ENCODE peak calls at places on chromosome 5, in eight cellular contexts. E is Right ventricle myocardium superior, J is breast epithelium, D is A549, Y is SJSA1, I is posterior vena cava, O is GM23248, Q is foreskin melanocyte. H is an unnamed sample.

GRCh38 chr5:146816775-146817387 is 61.7 kb downstream of the PPP2R2B start:
- DNase-seq in O (no peak), J (no peak), I (no peak), D (no peak), Y (no peak), E (no peak), Q (no peak), H (no peak)

GRCh38 chr5:179923422-179923821 is 15.7 kb upstream of the TBC1D9B start:
- DNase-seq in E (no peak), Q (no peak), J (no peak), Y (no peak), O (no peak), I (peak), D (no peak), H (no peak)

GRCh38 chr5:63963080-63963735 is 963 bp upstream of the HTR1A start:
- DNase-seq in I (no peak), O (peak), Y (peak), Q (peak), D (peak), J (no peak), E (no peak), H (no peak)

GRCh38 chr5:122933926-122934325 is 88.5 kb downstream of the SNX24 start:
- DNase-seq in Q (no peak), D (no peak), I (no peak), O (no peak), E (no peak), Y (peak), J (no peak), H (no peak)

GRCh38 chr5:169629847-169630548 is 7.1 kb upstream of the DOCK2 start:
- DNase-seq in I (no peak), D (peak), Q (no peak), Y (peak), E (no peak), J (no peak), O (peak), H (no peak)

GRCh38 chr5:78698218-78698751 is 49.7 kb upstream of the LHFPL2 start:
- DNase-seq in Q (peak), E (peak), J (no peak), O (peak), D (no peak), Y (no peak), I (no peak), H (peak)

GRCh38 chr5:83031391-83031790 is 45.8 kb downstream of the TMEM167A start:
- DNase-seq in D (no peak), Q (no peak), O (peak), Y (no peak), J (no peak), I (no peak), E (no peak), H (no peak)

GRCh38 chr5:143496928-143497327 is 93.4 kb upstream of the NR3C1 start:
- DNase-seq in O (no peak), I (no peak), Q (no peak), D (no peak), Y (no peak), J (no peak), E (no peak), H (no peak)

GRCh38 chr5:143206194-143207053 is 197.1 kb downstream of the NR3C1 start:
- DNase-seq in D (no peak), J (no peak), Y (no peak), E (no peak), Q (no peak), I (no peak), O (no peak), H (no peak)

H was measured in sigmoid colon.